ENCODE peak calls at places on chromosomes 4 and X, in four cellular contexts. One of them, this sample, is unnamed.

GRCh38 chr4:32117696-32118095 is 1397.5 kb downstream of the PCDH7 start:
- DNase-seq in neural crest cell: no peak
- DNase-seq in ovary: no peak
- DNase-seq in AG09319: no peak
- DNase-seq in this sample: no peak

GRCh38 chrX:153694687-153695270 is 7.1 kb downstream of the SLC6A8 start:
- DNase-seq in neural crest cell: no peak
- DNase-seq in ovary: no peak
- DNase-seq in AG09319: no peak
- DNase-seq in this sample: no peak

GRCh38 chr4:87354168-87355102 is 31.8 kb upstream of the HSD17B13 start:
- DNase-seq in ovary: no peak
- DNase-seq in AG09319: no peak
- DNase-seq in neural crest cell: no peak
- DNase-seq in this sample: no peak

GRCh38 chrX:82813671-82814078 is 694.4 kb upstream of the POU3F4 start:
- DNase-seq in AG09319: no peak
- DNase-seq in ovary: no peak
- DNase-seq in neural crest cell: no peak
- DNase-seq in this sample: peak; percentile 87

GRCh38 chrX:275967-276587 is 5.1 kb upstream of the PLCXD1 start:
- DNase-seq in neural crest cell: no peak
- DNase-seq in AG09319: no peak
- DNase-seq in ovary: no peak
- DNase-seq in this sample: no peak

GRCh38 chrX:106481341-106481740 is 130.4 kb upstream of the RADX start:
- DNase-seq in AG09319: no peak
- DNase-seq in neural crest cell: peak; percentile 67
- DNase-seq in ovary: no peak
- DNase-seq in this sample: peak; percentile 8

GRCh38 chr4:39435875-39436563 is 22.7 kb downstream of the RPL9 start:
- DNase-seq in neural crest cell: no peak
- DNase-seq in ovary: no peak
- DNase-seq in AG09319: no peak
- DNase-seq in this sample: no peak

GRCh38 chrX:139691843-139692505 is 16.0 kb downstream of the MCF2 start:
- DNase-seq in ovary: no peak
- DNase-seq in neural crest cell: peak; percentile 3
- DNase-seq in AG09319: no peak
- DNase-seq in this sample: no peak

GRCh38 chrX:136255543-136255942 is 4.3 kb upstream of the MAP7D3 start:
- DNase-seq in ovary: no peak
- DNase-seq in AG09319: no peak
- DNase-seq in neural crest cell: no peak
- DNase-seq in this sample: no peak

GRCh38 chr4:106340774-106341173 is 24.4 kb downstream of the AIMP1 start:
- DNase-seq in AG09319: no peak
- DNase-seq in neural crest cell: no peak
- DNase-seq in ovary: no peak
- DNase-seq in this sample: no peak

GRCh38 chrX:10240918-10241317 is 84.1 kb downstream of the CLCN4 start:
- DNase-seq in neural crest cell: no peak
- DNase-seq in AG09319: peak; percentile 63
- DNase-seq in ovary: no peak
- DNase-seq in this sample: peak; percentile 50

GRCh38 chrX:13662537-13662841 is 9.5 kb downstream of the TCEANC start:
- DNase-seq in neural crest cell: no peak
- DNase-seq in ovary: no peak
- DNase-seq in AG09319: no peak
- DNase-seq in this sample: no peak

GRCh38 chr4:20395160-20395773 is 143.6 kb downstream of the SLIT2 start:
- DNase-seq in neural crest cell: peak; percentile 35
- DNase-seq in ovary: no peak
- DNase-seq in AG09319: no peak
- DNase-seq in this sample: no peak

GRCh38 chrX:373641-374471 is 12.9 kb downstream of the PPP2R3B start:
- DNase-seq in neural crest cell: peak; percentile 35
- DNase-seq in AG09319: no peak
- DNase-seq in ovary: no peak
- DNase-seq in this sample: no peak

GRCh38 chrX:111470681-111471403 is 40.6 kb upstream of the SERTM2 start:
- DNase-seq in AG09319: no peak
- DNase-seq in neural crest cell: no peak
- DNase-seq in ovary: no peak
- DNase-seq in this sample: no peak

GRCh38 chrX:130524476-130525194 is 122.8 kb downstream of the RBMX2 start:
- DNase-seq in AG09319: no peak
- DNase-seq in neural crest cell: no peak
- DNase-seq in ovary: no peak
- DNase-seq in this sample: no peak

GRCh38 chr4:25973346-25973745 is 59.3 kb downstream of the SMIM20 start:
- DNase-seq in neural crest cell: no peak
- DNase-seq in AG09319: no peak
- DNase-seq in ovary: no peak
- DNase-seq in this sample: no peak

GRCh38 chrX:72247206-72247944 is 8.5 kb upstream of the ERCC6L start:
- DNase-seq in ovary: peak; percentile 33
- DNase-seq in AG09319: no peak
- DNase-seq in neural crest cell: no peak
- DNase-seq in this sample: no peak

GRCh38 chr4:52408471-52408870 is 250.6 kb downstream of the USP46 start:
- DNase-seq in neural crest cell: no peak
- DNase-seq in AG09319: no peak
- DNase-seq in ovary: no peak
- DNase-seq in this sample: no peak

GRCh38 chr4:156957558-156957957 is 14.0 kb downstream of the PDGFC start:
- DNase-seq in AG09319: no peak
- DNase-seq in ovary: no peak
- DNase-seq in neural crest cell: no peak
- DNase-seq in this sample: no peak

GRCh38 chrX:40177942-40178715 is 80.4 kb upstream of the BCOR start:
- DNase-seq in ovary: no peak
- DNase-seq in neural crest cell: no peak
- DNase-seq in AG09319: no peak
- DNase-seq in this sample: no peak

GRCh38 chrX:134368140-134368539 is 91.8 kb upstream of the HPRT1 start:
- DNase-seq in neural crest cell: no peak
- DNase-seq in ovary: no peak
- DNase-seq in AG09319: no peak
- DNase-seq in this sample: no peak

GRCh38 chr4:37889849-37890500 is 909 bp upstream of the TBC1D1 start:
- DNase-seq in ovary: peak; percentile 61
- DNase-seq in neural crest cell: no peak
- DNase-seq in AG09319: no peak
- DNase-seq in this sample: no peak

GRCh38 chr4:113584407-113585150 is 177.0 kb downstream of the CAMK2D start:
- DNase-seq in AG09319: no peak
- DNase-seq in ovary: no peak
- DNase-seq in neural crest cell: no peak
- DNase-seq in this sample: peak; percentile 86

GRCh38 chr4:8703857-8704495 is 111.4 kb downstream of the CPZ start:
- DNase-seq in AG09319: no peak
- DNase-seq in neural crest cell: no peak
- DNase-seq in ovary: no peak
- DNase-seq in this sample: no peak
- TF ChIP-seq CTCF in AG09319: no peak
- TF ChIP-seq CTCF in neural crest cell: no peak
- TF ChIP-seq CTCF in ovary: no peak
- TF ChIP-seq CTCF in this sample: no peak

GRCh38 chr4:54677416-54677815 is 19.7 kb downstream of the KIT start:
- DNase-seq in ovary: no peak
- DNase-seq in neural crest cell: no peak
- DNase-seq in AG09319: no peak
- DNase-seq in this sample: no peak

GRCh38 chr4:54683616-54684346 is 26.0 kb downstream of the KIT start:
- DNase-seq in ovary: no peak
- DNase-seq in AG09319: no peak
- DNase-seq in neural crest cell: no peak
- DNase-seq in this sample: no peak

GRCh38 chr4:54676062-54676461 is 18.3 kb downstream of the KIT start:
- DNase-seq in AG09319: no peak
- DNase-seq in neural crest cell: no peak
- DNase-seq in ovary: no peak
- DNase-seq in this sample: no peak

GRCh38 chr4:54678826-54679225 is 21.1 kb downstream of the KIT start:
- DNase-seq in ovary: no peak
- DNase-seq in neural crest cell: no peak
- DNase-seq in AG09319: no peak
- DNase-seq in this sample: no peak

DNA sequence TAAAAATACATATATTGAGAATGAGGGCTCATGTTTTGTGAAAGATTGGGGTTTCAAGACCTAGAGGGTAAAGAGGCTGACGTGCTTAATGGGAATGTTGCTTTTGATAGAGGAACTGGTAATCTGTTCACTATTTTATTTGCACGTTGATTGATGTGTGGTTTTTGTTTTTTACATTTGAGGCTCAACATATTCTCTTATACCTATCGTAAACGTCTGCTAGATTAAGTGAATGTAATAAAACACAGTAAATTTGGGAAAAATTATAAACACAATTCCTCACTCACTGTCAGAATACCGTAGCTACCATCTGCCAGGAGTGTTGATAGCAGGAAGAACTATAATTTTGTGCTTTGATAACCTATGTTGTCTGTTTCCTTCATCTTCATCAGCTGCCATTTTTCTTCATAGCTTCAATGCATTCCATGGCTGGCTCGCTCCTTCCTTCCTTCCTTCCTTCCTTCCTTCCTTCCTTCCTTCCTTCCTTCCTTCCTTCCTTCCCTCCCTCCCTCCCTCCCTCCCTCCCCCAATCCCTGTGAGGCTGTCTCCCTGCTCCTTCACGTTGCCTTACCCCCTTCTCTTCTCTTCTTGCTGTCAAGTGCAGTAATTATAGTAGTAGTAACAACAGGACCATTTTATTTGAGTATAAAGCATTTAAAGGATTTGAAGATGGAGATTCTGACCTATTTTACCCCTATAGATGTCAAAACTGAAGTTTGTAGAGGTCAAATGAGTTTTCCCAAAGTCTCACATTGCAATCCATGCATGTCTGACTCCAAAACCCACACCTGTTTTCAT is 20.3 kb downstream of the KIT start:
- DNase-seq in neural crest cell: no peak
- DNase-seq in ovary: no peak
- DNase-seq in AG09319: no peak
- DNase-seq in this sample: no peak
- TF ChIP-seq CTCF in neural crest cell: no peak
- TF ChIP-seq CTCF in ovary: no peak
- TF ChIP-seq CTCF in AG09319: no peak
- TF ChIP-seq CTCF in this sample: no peak

GRCh38 chr4:109406337-109406931 is 27.2 kb upstream of the SEC24B start:
- DNase-seq in neural crest cell: peak; percentile 42
- DNase-seq in AG09319: peak; percentile 12
- DNase-seq in ovary: no peak
- DNase-seq in this sample: peak; percentile 77
- TF ChIP-seq CTCF in neural crest cell: peak; percentile 88
- TF ChIP-seq CTCF in AG09319: peak; percentile 66
- TF ChIP-seq CTCF in ovary: peak; percentile 22
- TF ChIP-seq CTCF in this sample: peak; percentile 61

GRCh38 chr4:874971-875817 is 49.3 kb upstream of the CPLX1 start:
- DNase-seq in AG09319: no peak
- DNase-seq in ovary: no peak
- DNase-seq in neural crest cell: no peak
- DNase-seq in this sample: no peak

GRCh38 chr4:875818-876423 is 50.0 kb upstream of the CPLX1 start:
- DNase-seq in AG09319: no peak
- DNase-seq in ovary: no peak
- DNase-seq in neural crest cell: no peak
- DNase-seq in this sample: no peak

GRCh38 chr4:878796-879729 is 53.1 kb downstream of the GAK start:
- DNase-seq in AG09319: no peak
- DNase-seq in ovary: no peak
- DNase-seq in neural crest cell: no peak
- DNase-seq in this sample: no peak

GRCh38 chr4:877502-877901 is 51.6 kb upstream of the CPLX1 start:
- DNase-seq in AG09319: no peak
- DNase-seq in ovary: no peak
- DNase-seq in neural crest cell: no peak
- DNase-seq in this sample: no peak

DNA sequence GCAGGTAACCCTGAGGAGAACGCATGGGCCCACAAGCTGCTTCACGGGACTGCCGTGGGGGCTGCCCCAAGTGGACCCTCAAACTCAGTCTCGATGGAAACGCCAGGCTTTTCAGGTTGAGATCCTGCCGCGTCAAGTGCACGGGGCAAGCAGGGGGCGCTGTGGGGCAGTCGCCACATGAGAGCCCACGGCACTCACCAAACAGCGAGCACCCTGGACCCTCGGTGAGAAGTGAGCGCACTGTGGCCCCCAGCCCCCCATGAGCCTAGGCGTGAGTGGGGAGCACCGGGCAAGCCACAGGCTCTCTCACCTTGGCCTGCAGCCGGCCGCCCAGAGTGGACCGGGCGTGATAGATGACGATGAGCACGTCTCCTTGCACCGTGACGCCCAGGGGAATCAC is 50.9 kb upstream of the CPLX1 start:
- DNase-seq in ovary: no peak
- DNase-seq in neural crest cell: no peak
- DNase-seq in AG09319: no peak
- DNase-seq in this sample: no peak
- TF ChIP-seq CTCF in ovary: no peak
- TF ChIP-seq CTCF in neural crest cell: peak; percentile 40
- TF ChIP-seq CTCF in AG09319: peak; percentile 8
- TF ChIP-seq CTCF in this sample: peak; percentile 30

DNA sequence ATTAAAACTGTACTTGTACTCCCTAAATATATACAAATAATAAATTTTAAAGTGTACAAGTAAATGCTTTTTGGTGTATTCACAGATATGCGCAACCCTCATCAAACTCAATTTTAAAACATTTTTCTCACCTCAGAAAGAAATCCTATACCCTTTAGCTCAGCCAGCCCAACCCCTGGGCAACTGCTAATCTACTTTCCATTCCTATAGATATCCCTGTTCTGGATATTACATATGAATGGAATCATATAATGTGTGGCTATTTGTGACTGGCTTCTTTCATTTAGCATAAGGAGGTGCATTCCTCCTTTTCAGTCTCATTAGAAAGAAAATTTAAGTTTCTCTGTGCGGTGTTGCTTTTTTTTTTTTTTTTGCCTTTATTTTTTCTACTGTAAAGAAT is 39.4 kb downstream of the INTU start:
- DNase-seq in AG09319: no peak
- DNase-seq in ovary: no peak
- DNase-seq in neural crest cell: no peak
- DNase-seq in this sample: no peak
- TF ChIP-seq CTCF in AG09319: no peak
- TF ChIP-seq CTCF in ovary: no peak
- TF ChIP-seq CTCF in neural crest cell: no peak
- TF ChIP-seq CTCF in this sample: no peak

GRCh38 chr4:186719925-186720694 is 3.5 kb downstream of the FAT1 start:
- DNase-seq in ovary: no peak
- DNase-seq in AG09319: no peak
- DNase-seq in neural crest cell: peak; percentile 27
- DNase-seq in this sample: peak; percentile 15
- TF ChIP-seq CTCF in ovary: no peak
- TF ChIP-seq CTCF in AG09319: peak; percentile 29
- TF ChIP-seq CTCF in neural crest cell: peak; percentile 68
- TF ChIP-seq CTCF in this sample: peak; percentile 32